ENCODE peak calls at places on chromosome 19, in eight cellular contexts. W is fibroblast of lung; L is IMR-90; R is heart right ventricle; S is right lobe of liver; X is foreskin fibroblast; Q is HL-60; J is CD4-positive, alpha-beta T cell. C is an unnamed sample.

GRCh38 chr19:46736544-46737274 is 9.1 kb upstream of the FKRP start:
- DNase-seq in Q (no peak), J (no peak), W (no peak), L (no peak), S (peak), X (no peak), R (peak), C (no peak)

GRCh38 chr19:29620931-29621351 is 14.9 kb downstream of the POP4 start:
- DNase-seq in R (no peak), W (no peak), S (no peak), L (no peak), J (peak), Q (no peak), X (no peak), C (no peak)

GRCh38 chr19:15448014-15448777 is 1.6 kb downstream of the WIZ start:
- DNase-seq in S (no peak), W (no peak), L (no peak), X (no peak), R (no peak), J (no peak), Q (no peak), C (no peak)

GRCh38 chr19:40411125-40411842 is 1.9 kb downstream of the PRX start:
- DNase-seq in Q (no peak), W (no peak), J (no peak), L (no peak), X (no peak), R (peak), S (no peak), C (no peak)

GRCh38 chr19:12331211-12331941 is 2.1 kb downstream of the ZNF563 start:
- DNase-seq in S (peak), W (no peak), L (no peak), R (peak), J (peak), X (no peak), Q (no peak), C (peak)

GRCh38 chr19:6161271-6161850 is 25.9 kb downstream of the ACSBG2 start:
- DNase-seq in R (peak), J (peak), S (no peak), Q (peak), W (no peak), L (no peak), X (no peak), C (peak)

GRCh38 chr19:6744381-6745288 is 5.2 kb downstream of the TRIP10 start:
- DNase-seq in W (peak), X (peak), J (no peak), S (peak), L (peak), Q (no peak), R (peak), C (no peak)

GRCh38 chr19:49877879-49878743 is 609 bp downstream of the TBC1D17 start:
- DNase-seq in R (peak), J (peak), W (peak), L (peak), S (peak), Q (peak), X (peak), C (peak)

GRCh38 chr19:1888385-1888784 is 3.1 kb upstream of the ABHD17A start:
- DNase-seq in L (no peak), W (no peak), R (no peak), S (no peak), Q (no peak), J (no peak), X (no peak), C (no peak)

GRCh38 chr19:15321739-15322138 is 10.6 kb downstream of the BRD4 start:
- DNase-seq in R (no peak), S (no peak), X (no peak), J (no peak), Q (no peak), L (no peak), W (no peak), C (no peak)

GRCh38 chr19:46755077-46755852 is 9.0 kb upstream of the STRN4 start:
- DNase-seq in X (peak), S (no peak), Q (peak), L (peak), J (no peak), W (peak), R (no peak), C (no peak)

GRCh38 chr19:18232540-18233223 is 6.4 kb upstream of the PDE4C start:
- DNase-seq in R (no peak), W (no peak), X (no peak), Q (no peak), S (no peak), J (no peak), L (no peak), C (no peak)

GRCh38 chr19:32652893-32653625 is 21.9 kb downstream of the ANKRD27 start:
- DNase-seq in R (peak), J (no peak), L (peak), X (peak), W (peak), Q (no peak), S (peak), C (no peak)

GRCh38 chr19:48991823-48992570 is 1.1 kb downstream of the GYS1 start:
- DNase-seq in W (peak), J (no peak), Q (peak), R (peak), X (peak), L (peak), S (no peak), C (peak)

GRCh38 chr19:15248648-15249559 is 16.7 kb upstream of the EPHX3 start:
- DNase-seq in R (peak), L (peak), S (peak), W (peak), Q (no peak), X (peak), J (no peak), C (no peak)

GRCh38 chr19:50516859-50517703 is 3.4 kb upstream of the ASPDH start:
- DNase-seq in X (no peak), Q (no peak), J (no peak), S (peak), W (no peak), R (no peak), L (no peak), C (no peak)

GRCh38 chr19:17751912-17752273 is 616 bp downstream of the FCHO1 start:
- DNase-seq in S (no peak), X (no peak), R (no peak), L (no peak), W (no peak), J (no peak), Q (peak), C (no peak)

GRCh38 chr19:15623711-15624318 is 8.8 kb downstream of the CYP4F8 start:
- DNase-seq in X (no peak), J (no peak), R (no peak), W (no peak), S (no peak), L (no peak), Q (no peak), C (no peak)

GRCh38 chr19:45817725-45818301 is 2.7 kb upstream of the RSPH6A start:
- DNase-seq in J (no peak), Q (no peak), W (no peak), X (no peak), S (no peak), L (no peak), R (no peak), C (no peak)

GRCh38 chr19:18469245-18470107 is 31.5 kb upstream of the ISYNA1 start:
- DNase-seq in L (peak), S (no peak), Q (peak), R (peak), J (peak), X (no peak), W (peak), C (peak)

GRCh38 chr19:52786078-52786463 is 520 bp downstream of the ZNF600 start:
- DNase-seq in S (no peak), J (no peak), Q (no peak), X (no peak), R (no peak), L (no peak), W (no peak), C (no peak)

GRCh38 chr19:13026478-13026999 is 31.3 kb downstream of the NFIX start:
- DNase-seq in L (peak), W (peak), Q (no peak), R (no peak), S (no peak), J (no peak), X (peak), C (no peak)

GRCh38 chr19:19501798-19502197 is 13.6 kb downstream of the TSSK6 start:
- DNase-seq in R (no peak), S (no peak), Q (no peak), W (no peak), J (no peak), X (no peak), L (no peak), C (no peak)

GRCh38 chr19:46206176-46206575 is 23.4 kb upstream of the IGFL1 start:
- DNase-seq in W (no peak), L (no peak), R (peak), S (no peak), Q (no peak), J (no peak), X (no peak), C (no peak)

DNA sequence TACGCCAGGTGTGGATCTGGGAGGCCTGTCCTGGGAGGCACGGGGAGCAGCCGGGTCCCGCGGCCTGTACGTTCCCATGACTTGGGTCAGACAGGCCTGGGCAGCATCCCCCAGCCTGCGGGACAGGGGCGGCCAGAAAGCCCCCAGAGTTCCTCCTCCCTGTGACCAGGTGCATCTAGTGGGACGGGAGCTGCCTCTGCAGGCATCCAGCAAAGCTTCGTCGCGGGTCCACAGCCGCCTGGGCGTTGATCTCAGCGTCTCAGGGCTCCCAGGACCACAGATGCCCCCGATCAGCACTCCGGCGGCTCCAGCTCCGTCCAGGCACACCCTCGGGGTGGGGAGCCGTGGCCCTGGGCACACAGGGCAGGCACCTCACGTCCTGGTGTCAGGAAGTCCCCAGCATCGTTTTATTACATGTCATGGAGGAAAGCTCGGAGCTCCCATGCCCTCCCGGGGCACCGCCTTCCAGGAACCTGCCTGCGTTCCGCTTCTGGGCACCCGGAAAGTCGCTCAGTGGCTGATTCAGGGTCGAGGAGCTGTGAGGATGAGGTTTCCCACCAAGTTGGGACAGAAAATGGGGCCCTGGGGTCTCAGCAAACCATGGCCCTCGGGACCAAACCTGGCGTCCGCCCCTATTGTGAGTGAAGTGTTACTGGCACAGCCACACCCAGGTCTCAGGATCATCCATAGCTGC is 1.5 kb upstream of the GZMM start:
- DNase-seq in S (no peak), X (no peak), Q (no peak), J (no peak), W (no peak), R (no peak), L (no peak), C (no peak)
- TF ChIP-seq CTCF in S (no peak), X (no peak), Q (no peak), J (no peak), W (no peak), R (no peak), L (no peak), C (no peak)

DNA sequence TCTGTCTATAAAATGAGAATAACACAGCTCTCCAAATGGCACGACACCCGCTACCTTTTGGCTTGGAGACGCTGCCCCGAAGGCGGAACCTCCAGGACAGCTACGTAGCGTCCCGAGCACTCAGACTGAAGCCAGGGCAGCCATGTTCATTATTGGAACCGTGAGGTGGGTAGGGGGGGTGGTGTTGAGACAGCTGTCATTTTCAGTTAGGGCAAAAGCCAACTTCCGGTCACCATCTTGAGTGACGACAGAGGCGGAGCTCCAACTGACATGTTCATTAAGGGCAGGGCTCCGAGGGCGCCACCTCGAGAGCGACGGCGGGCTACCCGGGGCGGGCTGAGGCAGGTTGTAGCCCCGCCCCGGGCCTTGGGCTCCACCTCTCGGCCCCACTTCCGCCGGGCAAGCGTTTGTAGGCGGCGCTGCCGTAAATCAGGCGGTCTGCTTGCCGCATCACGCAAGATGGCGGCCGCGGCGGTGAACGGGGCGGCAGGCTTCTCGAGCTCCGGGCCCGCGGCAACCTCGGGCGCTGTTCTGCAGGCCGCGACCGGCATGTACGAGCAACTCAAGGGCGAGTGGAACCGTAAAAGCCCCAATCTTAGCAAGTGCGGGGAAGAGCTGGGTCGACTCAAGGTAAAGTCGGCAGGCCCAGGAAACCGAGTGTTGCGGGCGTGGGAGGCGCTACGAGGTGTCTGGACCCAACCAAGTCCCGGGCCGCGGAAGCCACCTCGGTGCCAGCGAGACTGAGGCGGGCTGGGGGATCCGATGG is at the start of gene PSMD8:
- DNase-seq in W (peak), L (peak), X (peak), R (peak), S (peak), J (peak), Q (peak), C (peak)
- TF ChIP-seq CTCF in W (no peak), L (peak), X (peak), R (peak), S (peak), J (peak), Q (no peak), C (peak)

GRCh38 chr19:14116525-14116917 is 1.0 kb downstream of the PRKACA start:
- DNase-seq in R (no peak), Q (no peak), W (no peak), S (no peak), J (no peak), X (no peak), L (no peak), C (no peak)

GRCh38 chr19:14115761-14116160 is 1.8 kb downstream of the PRKACA start:
- DNase-seq in S (no peak), R (no peak), W (no peak), Q (no peak), J (no peak), X (no peak), L (no peak), C (no peak)

GRCh38 chr19:14113762-14114414 is 3.7 kb downstream of the PRKACA start:
- DNase-seq in S (peak), R (no peak), J (peak), Q (peak), X (no peak), L (no peak), W (no peak), C (no peak)

GRCh38 chr19:14114439-14114838 is 3.1 kb downstream of the PRKACA start:
- DNase-seq in W (no peak), L (no peak), S (no peak), X (no peak), Q (no peak), J (no peak), R (no peak), C (no peak)

DNA sequence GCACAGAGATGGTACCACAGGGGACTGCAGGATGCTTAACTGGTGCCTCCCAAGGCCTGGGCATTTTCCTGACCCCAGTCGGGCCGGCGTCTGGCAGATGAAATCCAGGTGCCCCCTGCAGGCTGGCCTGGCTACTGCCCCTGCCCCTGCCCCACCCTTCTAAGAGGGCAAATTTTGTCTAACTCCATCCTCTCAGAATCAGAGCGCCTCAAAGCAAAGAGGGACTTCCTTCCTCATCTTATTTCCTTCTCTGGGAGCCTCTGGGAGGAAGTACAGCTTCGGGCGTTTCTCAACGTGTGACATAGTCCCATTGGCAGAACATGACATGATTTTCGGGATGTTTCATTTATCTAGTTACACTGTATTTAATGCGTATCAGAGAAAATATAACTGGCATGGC is 2.7 kb downstream of the PRKACA start:
- DNase-seq in Q (peak), L (no peak), W (no peak), X (no peak), R (peak), S (peak), J (peak), C (peak)
- TF ChIP-seq CTCF in Q (peak), L (peak), W (peak), X (peak), R (peak), S (peak), J (peak), C (peak)

GRCh38 chr19:41933131-41933458 is 4.8 kb upstream of the ERFL start:
- DNase-seq in S (no peak), X (no peak), Q (no peak), L (no peak), R (no peak), W (no peak), J (no peak), C (no peak)

GRCh38 chr19:41929536-41930071 is 1.4 kb upstream of the ERFL start:
- DNase-seq in X (no peak), Q (no peak), J (no peak), W (no peak), L (no peak), R (no peak), S (no peak), C (no peak)

GRCh38 chr19:41932259-41933130 is 4.2 kb upstream of the ERFL start:
- DNase-seq in X (no peak), L (no peak), Q (no peak), R (no peak), J (no peak), W (no peak), S (no peak), C (no peak)

GRCh38 chr19:41930322-41930722 is 2.1 kb upstream of the ERFL start:
- DNase-seq in L (no peak), W (no peak), R (no peak), X (no peak), S (no peak), Q (no peak), J (no peak), C (no peak)

GRCh38 chr19:41930926-41931592 is 2.8 kb upstream of the ERFL start:
- DNase-seq in W (no peak), R (no peak), Q (no peak), S (no peak), J (no peak), L (no peak), X (no peak), C (no peak)
- TF ChIP-seq CTCF in W (peak), R (no peak), Q (no peak), S (no peak), J (no peak), L (peak), X (peak), C (peak)

GRCh38 chr19:43956827-43957226 is 5.8 kb downstream of the ZNF221 start:
- DNase-seq in L (no peak), R (no peak), Q (peak), X (no peak), S (no peak), J (no peak), W (no peak), C (no peak)

DNA sequence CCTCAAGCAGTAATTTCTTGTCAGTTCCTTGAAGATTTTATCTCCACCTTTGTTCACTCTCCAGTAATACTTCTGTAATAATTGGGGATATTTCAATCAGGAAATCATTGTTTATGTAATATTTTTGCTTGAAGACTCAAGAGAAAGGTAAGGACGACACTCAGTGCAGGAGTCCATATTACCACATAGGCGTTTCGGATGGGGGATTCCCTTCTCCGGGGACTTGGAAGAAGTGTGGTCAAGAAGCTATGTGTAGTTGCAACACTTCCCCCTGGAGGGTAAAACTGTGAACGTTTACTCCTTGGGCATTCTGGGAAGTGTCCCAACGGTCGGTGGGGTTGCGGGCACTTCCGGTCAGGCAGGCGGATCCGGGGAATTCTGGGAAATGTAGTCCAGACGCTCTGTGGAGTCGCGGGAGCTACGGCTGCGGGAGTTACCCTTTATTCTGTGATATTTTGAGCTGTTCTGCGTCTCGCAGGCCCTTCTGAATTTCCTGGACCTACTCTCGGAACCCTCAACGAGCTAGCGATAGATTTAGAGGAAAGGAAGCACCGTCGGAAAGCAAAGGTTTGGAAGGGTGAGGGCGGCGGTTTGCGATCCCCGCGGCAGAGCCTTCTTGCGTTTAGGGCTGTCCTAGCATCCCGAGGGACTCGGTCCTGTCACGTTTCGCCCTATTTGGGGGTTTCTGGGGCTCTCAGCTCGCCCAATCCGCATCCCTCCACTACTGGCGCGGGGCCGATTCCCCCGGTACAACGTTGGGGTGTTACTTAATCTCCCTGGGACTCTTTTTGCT is at the start of gene ZNF221:
- DNase-seq in S (peak), R (peak), W (peak), Q (peak), L (peak), X (peak), J (peak), C (peak)
- TF ChIP-seq CTCF in S (peak), R (peak), W (peak), Q (no peak), L (peak), X (peak), J (no peak), C (peak)